ENCODE peak calls at places on chromosomes 4 and X, in four cellular contexts. C, A, D and H are unnamed samples.

GRCh38 chrX:96688789-96689188 is 4.1 kb downstream of the DIAPH2 start:
- DNase-seq in A (no peak), D (no peak), C (no peak), H (no peak)

GRCh38 chr4:84298023-84298718 is 200.9 kb downstream of the NKX6-1 start:
- DNase-seq in C (no peak), A (no peak), D (no peak), H (no peak)

GRCh38 chr4:1990348-1990645 is 18.5 kb downstream of the NELFA start:
- DNase-seq in D (no peak), A (no peak), C (no peak), H (no peak)

GRCh38 chr4:105191621-105192210 is 45.0 kb downstream of the TET2 start:
- DNase-seq in D (no peak), C (no peak), A (no peak), H (no peak)

GRCh38 chr4:145808021-145808650 is 128.2 kb downstream of the C4orf51 start:
- DNase-seq in D (peak), A (no peak), C (peak), H (peak)

GRCh38 chr4:122744229-122744628 is 11.7 kb downstream of the BBS12 start:
- DNase-seq in A (no peak), D (no peak), C (no peak), H (no peak)

GRCh38 chr4:56681158-56681848 is at the start of gene HOPX:
- DNase-seq in D (no peak), A (no peak), C (no peak), H (no peak)

GRCh38 chr4:177367336-177367735 is 57.7 kb downstream of the NEIL3 start:
- DNase-seq in C (no peak), D (peak), A (no peak), H (peak)

GRCh38 chr4:138614462-138615142 is 372.5 kb upstream of the SLC7A11 start:
- DNase-seq in D (no peak), C (no peak), A (no peak), H (no peak)

GRCh38 chr4:41763741-41764140 is 15.2 kb upstream of the PHOX2B start:
- DNase-seq in A (no peak), C (no peak), D (no peak), H (no peak)

GRCh38 chr4:151678048-151678853 is 82.6 kb downstream of the GATB start:
- DNase-seq in D (peak), C (no peak), A (no peak), H (no peak)

GRCh38 chr4:32207456-32207855 is 1487.3 kb downstream of the PCDH7 start:
- DNase-seq in A (no peak), C (no peak), D (no peak), H (no peak)

GRCh38 chrX:118655561-118656246 is 71.7 kb upstream of the IL13RA1 start:
- DNase-seq in C (no peak), D (no peak), A (no peak), H (no peak)

GRCh38 chr4:7007142-7007907 is 35.8 kb upstream of the TADA2B start:
- DNase-seq in D (no peak), A (no peak), C (no peak), H (no peak)

GRCh38 chrX:8673211-8673610 is 58.7 kb downstream of the ANOS1 start:
- DNase-seq in A (no peak), C (no peak), D (no peak), H (no peak)

GRCh38 chr4:86235549-86235948 is 124.3 kb downstream of the MAPK10 start:
- DNase-seq in C (no peak), A (no peak), D (no peak), H (no peak)

GRCh38 chr4:60366661-60367060 is 833.5 kb upstream of the ADGRL3 start:
- DNase-seq in D (no peak), A (no peak), C (no peak), H (no peak)

GRCh38 chrX:107825698-107826285 is at the start of gene MID2:
- DNase-seq in D (peak), C (no peak), A (peak), H (no peak)

GRCh38 chrX:1151378-1152077 is 60.9 kb downstream of the CRLF2 start:
- DNase-seq in D (no peak), A (no peak), C (no peak), H (no peak)